ENCODE peak calls at places on chromosome 13, in six cellular contexts. H, X, D, V, U and P are unnamed samples.

GRCh38 chr13:93875527-93875926 is 604.0 kb downstream of the DCT start:
- DNase-seq in H (no peak), U (no peak), V (peak), D (no peak), X (peak), P (no peak)

GRCh38 chr13:106117035-106117434 is 418.4 kb downstream of the EFNB2 start:
- DNase-seq in V (peak), D (no peak), X (peak), H (no peak), U (no peak), P (peak)

GRCh38 chr13:80448725-80449124 is 107.8 kb upstream of the SPRY2 start:
- DNase-seq in V (no peak), H (no peak), X (no peak), D (no peak), U (no peak), P (no peak)

GRCh38 chr13:61029064-61029463 is 386.6 kb downstream of the PCDH20 start:
- DNase-seq in U (no peak), X (no peak), D (no peak), H (no peak), V (no peak), P (no peak)

GRCh38 chr13:97223711-97224461 is 1.8 kb downstream of the MBNL2 start:
- DNase-seq in H (peak), V (peak), D (no peak), U (peak), X (peak), P (peak)

GRCh38 chr13:20943519-20944012 is 41.0 kb upstream of the XPO4 start:
- DNase-seq in U (peak), H (peak), D (peak), V (peak), X (peak), P (peak)

GRCh38 chr13:83620535-83621220 is 261.6 kb downstream of the SLITRK1 start:
- DNase-seq in H (no peak), D (no peak), X (peak), U (no peak), V (peak), P (no peak)

GRCh38 chr13:95660981-95661581 is 15.9 kb upstream of the DNAJC3 start:
- DNase-seq in U (no peak), X (peak), H (no peak), V (peak), D (no peak), P (peak)

GRCh38 chr13:106099765-106100164 is 435.7 kb downstream of the EFNB2 start:
- DNase-seq in D (no peak), V (no peak), H (no peak), X (no peak), U (no peak), P (no peak)

GRCh38 chr13:95745752-95746151 is 68.8 kb downstream of the DNAJC3 start:
- DNase-seq in H (no peak), X (no peak), D (no peak), V (no peak), U (no peak), P (no peak)

GRCh38 chr13:80116107-80116506 is 224.8 kb downstream of the SPRY2 start:
- DNase-seq in H (no peak), V (peak), D (no peak), U (no peak), X (peak), P (peak)

GRCh38 chr13:78137404-78138142 is 218.9 kb upstream of the EDNRB start:
- DNase-seq in U (no peak), X (peak), D (no peak), V (peak), H (peak), P (peak)

GRCh38 chr13:28423010-28423409 is 71.9 kb downstream of the FLT1 start:
- DNase-seq in X (no peak), H (no peak), U (peak), D (no peak), V (no peak), P (no peak)

GRCh38 chr13:41652735-41653361 is 195.5 kb downstream of the RGCC start:
- DNase-seq in U (peak), D (no peak), H (no peak), V (peak), X (peak), P (peak)

GRCh38 chr13:98447881-98448641 is 128.8 kb downstream of the STK24 start:
- DNase-seq in V (no peak), X (peak), D (no peak), U (peak), H (peak), P (peak)

GRCh38 chr13:75217949-75218348 is 264.0 kb downstream of the TBC1D4 start:
- DNase-seq in U (no peak), V (peak), D (no peak), X (peak), H (no peak), P (no peak)

GRCh38 chr13:83941669-83942335 is 59.5 kb upstream of the SLITRK1 start:
- DNase-seq in H (no peak), D (no peak), U (no peak), V (peak), X (no peak), P (no peak)

GRCh38 chr13:30526612-30527217 is 61.0 kb upstream of the HMGB1 start:
- DNase-seq in H (no peak), V (peak), X (peak), U (peak), D (no peak), P (no peak)

GRCh38 chr13:80010286-80010831 is 330.6 kb downstream of the SPRY2 start:
- DNase-seq in V (no peak), D (no peak), U (no peak), H (no peak), X (no peak), P (no peak)

GRCh38 chr13:28597641-28598040 is 61.3 kb upstream of the POMP start:
- DNase-seq in D (no peak), U (no peak), X (no peak), V (no peak), H (no peak), P (no peak)

GRCh38 chr13:113566227-113566561 is 18.4 kb upstream of the TFDP1 start:
- DNase-seq in X (no peak), U (no peak), D (no peak), V (no peak), H (no peak), P (no peak)

GRCh38 chr13:26377038-26377437 is 123.1 kb downstream of the CDK8 start:
- DNase-seq in D (no peak), V (peak), H (peak), X (no peak), U (no peak), P (peak)

GRCh38 chr13:82654851-82655517 is 1227.3 kb downstream of the SLITRK1 start:
- DNase-seq in U (peak), X (peak), H (no peak), V (peak), D (no peak), P (no peak)

GRCh38 chr13:34179481-34179880 is 361.5 kb downstream of the RFC3 start:
- DNase-seq in D (no peak), V (peak), H (no peak), U (no peak), X (peak), P (no peak)

GRCh38 chr13:114118763-114119123 is 13.7 kb downstream of the RASA3 start:
- DNase-seq in V (peak), X (peak), D (no peak), H (no peak), U (no peak), P (peak)

GRCh38 chr13:60139272-60139671 is 24.5 kb downstream of the DIAPH3 start:
- DNase-seq in V (peak), H (no peak), U (no peak), D (no peak), X (peak), P (no peak)

GRCh38 chr13:95099541-95099940 is 201.7 kb downstream of the ABCC4 start:
- DNase-seq in H (no peak), U (no peak), D (no peak), X (peak), V (peak), P (peak)

GRCh38 chr13:28327761-28328607 is 166.9 kb downstream of the FLT1 start:
- DNase-seq in V (no peak), D (no peak), H (no peak), U (no peak), X (no peak), P (no peak)

GRCh38 chr13:41492432-41493267 is 35.3 kb downstream of the RGCC start:
- DNase-seq in V (no peak), H (no peak), U (no peak), D (no peak), X (no peak), P (peak)

GRCh38 chr13:36362251-36362650 is 16.1 kb upstream of the SPART start:
- DNase-seq in X (peak), U (no peak), D (no peak), H (no peak), V (peak), P (no peak)

GRCh38 chr13:56201834-56202233 is 938.9 kb upstream of the PRR20A start:
- DNase-seq in X (no peak), D (no peak), U (no peak), V (no peak), H (no peak), P (no peak)

GRCh38 chr13:85565652-85566051 is 233.6 kb downstream of the SLITRK6 start:
- DNase-seq in V (no peak), D (no peak), U (no peak), X (no peak), H (no peak), P (no peak)

GRCh38 chr13:96998071-96998470 is 3.8 kb upstream of the OXGR1 start:
- DNase-seq in X (no peak), D (no peak), V (no peak), U (no peak), H (no peak), P (no peak)

GRCh38 chr13:67099494-67099893 is 130.6 kb downstream of the PCDH9 start:
- DNase-seq in V (no peak), U (no peak), X (no peak), H (no peak), D (no peak), P (no peak)

GRCh38 chr13:95083758-95084157 is 217.5 kb downstream of the ABCC4 start:
- DNase-seq in D (no peak), U (no peak), H (no peak), V (peak), X (peak), P (peak)

GRCh38 chr13:25727776-25728175 is 324.0 kb downstream of the SHISA2 start:
- DNase-seq in X (no peak), H (no peak), D (no peak), V (no peak), U (no peak), P (no peak)

GRCh38 chr13:44932850-44933251 is 56.4 kb downstream of the NUFIP1 start:
- DNase-seq in H (no peak), D (no peak), X (peak), V (peak), U (peak), P (peak)
- H3K4me3 ChIP-seq in H (no peak), D (no peak), X (no peak), V (no peak), U (no peak), P (no peak)

GRCh38 chr13:23707674-23708073 is 137.5 kb downstream of the TNFRSF19 start:
- DNase-seq in X (peak), V (no peak), H (no peak), U (no peak), D (no peak), P (peak)
- TF ChIP-seq CTCF in X (peak), V (peak), H (no peak), U (no peak), D (no peak), P (no peak)

GRCh38 chr13:102401755-102402154 is at the start of gene FGF14:
- DNase-seq in U (no peak), D (no peak), V (no peak), X (peak), H (no peak), P (no peak)

GRCh38 chr13:102402292-102402691 is 444 bp upstream of the FGF14 start:
- DNase-seq in D (no peak), X (peak), H (peak), U (peak), V (peak), P (no peak)

GRCh38 chr13:102400619-102401125 is 1.2 kb downstream of the FGF14 start:
- DNase-seq in D (no peak), X (peak), H (no peak), V (peak), U (no peak), P (no peak)

GRCh38 chr13:102399791-102400618 is 1.8 kb downstream of the FGF14 start:
- DNase-seq in D (no peak), H (peak), X (no peak), V (no peak), U (no peak), P (no peak)

GRCh38 chr13:102401305-102401704 is 543 bp downstream of the FGF14 start:
- DNase-seq in U (no peak), H (no peak), D (no peak), V (no peak), X (peak), P (no peak)
- H3K4me3 ChIP-seq in U (peak), H (peak), D (peak), V (peak), X (peak), P (no peak)

DNA sequence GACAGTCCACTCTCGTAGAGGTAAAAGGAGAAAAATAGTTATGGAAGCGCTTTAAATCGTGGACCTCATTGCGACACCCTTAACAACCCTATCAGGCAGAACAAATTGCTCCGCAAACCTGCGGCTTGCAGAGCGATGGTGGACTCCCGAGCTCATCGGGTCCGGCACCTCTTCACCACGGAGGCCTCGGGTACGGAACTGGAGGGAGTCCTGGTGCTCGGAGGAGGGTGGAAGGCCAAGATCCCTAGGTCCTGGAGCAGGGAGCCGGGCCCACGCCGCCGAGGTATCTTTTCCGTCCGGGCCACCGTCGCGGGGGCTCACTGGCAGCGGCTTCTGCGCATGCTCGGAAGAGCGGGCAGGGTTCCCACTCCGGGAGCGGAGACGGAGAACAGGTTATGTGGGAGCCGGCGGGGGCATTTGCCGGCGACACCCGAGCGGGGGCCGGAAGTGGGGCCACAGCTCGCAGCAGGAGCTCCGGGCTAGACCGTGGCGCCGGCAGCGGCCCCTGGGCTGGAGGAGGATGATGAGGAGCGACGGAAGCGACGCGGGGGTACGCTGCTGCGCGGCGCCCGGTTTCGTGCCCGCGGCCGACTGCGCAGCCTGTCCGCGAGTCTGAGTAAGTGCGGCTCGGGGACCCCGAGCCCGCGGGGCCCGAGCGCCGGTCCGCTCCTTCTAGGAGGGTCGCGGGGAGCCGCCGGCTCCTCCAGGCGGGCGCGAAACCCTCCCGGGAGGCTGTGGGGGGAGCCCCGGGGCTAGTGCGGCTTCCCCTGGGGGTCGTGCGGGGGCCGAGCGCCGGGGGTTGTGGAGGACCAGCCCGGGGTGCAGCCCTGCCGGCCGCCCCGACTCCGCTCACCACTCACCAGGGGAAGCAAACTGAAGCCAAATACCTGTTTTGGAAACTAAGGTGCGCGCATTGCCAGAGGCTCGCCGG is at the start of gene ABHD13:
- DNase-seq in V (peak), U (peak), X (peak), D (peak), H (peak), P (peak)
- TF ChIP-seq CTCF in V (no peak), U (no peak), X (no peak), D (no peak), H (no peak), P (no peak)

DNA sequence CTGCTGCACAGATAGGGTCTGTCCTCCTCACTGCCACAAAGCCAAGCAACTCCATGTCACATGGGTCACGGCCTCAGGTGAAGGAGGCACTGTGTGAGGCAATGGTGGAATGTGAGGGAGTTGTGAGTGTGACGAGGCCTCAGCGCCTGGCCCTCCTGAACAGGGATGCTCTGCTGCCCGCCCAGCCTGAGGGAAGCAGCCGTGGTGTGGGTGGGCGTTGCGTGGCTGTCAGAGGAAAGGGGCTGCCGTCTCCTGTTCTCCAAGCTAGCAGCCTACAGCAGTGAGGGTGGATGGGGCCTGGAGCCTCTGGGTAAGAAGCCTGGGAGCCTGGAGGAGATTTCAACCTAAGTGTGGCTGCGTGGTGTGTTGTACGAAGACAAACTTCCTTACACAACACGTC is 125.0 kb downstream of the COL4A1 start:
- DNase-seq in U (no peak), X (no peak), V (no peak), H (no peak), D (no peak), P (no peak)
- H3K4me3 ChIP-seq in U (no peak), X (no peak), V (no peak), H (no peak), D (no peak), P (no peak)

GRCh38 chr13:46603165-46603603 is 50.2 kb downstream of the LRCH1 start:
- DNase-seq in U (no peak), X (no peak), H (no peak), V (no peak), D (no peak), P (peak)
- TF ChIP-seq CTCF in U (peak), X (peak), H (peak), V (peak), D (no peak), P (peak)